ENCODE peak calls at places on chromosomes 2 and 18, in eight cellular contexts. One of them, this sample, is unnamed. For H3K4me1, the result is how much of the 10 kb centered on the place peaks cover.

GRCh38 chr2:27929916-27930486 is 39.5 kb downstream of the BABAM2 start:
- DNase-seq in ovary: no peak
- DNase-seq in neural progenitor cell: no peak
- DNase-seq in left ventricle myocardium inferior: no peak
- DNase-seq in tibial artery: no peak
- DNase-seq in upper lobe of right lung: no peak
- DNase-seq in psoas muscle: no peak
- DNase-seq in cardiac muscle cell: peak
- DNase-seq in this sample: no peak

GRCh38 chr2:137255990-137256389 is 490.6 kb downstream of the THSD7B start:
- DNase-seq in psoas muscle: no peak
- DNase-seq in cardiac muscle cell: no peak
- DNase-seq in ovary: no peak
- DNase-seq in left ventricle myocardium inferior: no peak
- DNase-seq in tibial artery: no peak
- DNase-seq in upper lobe of right lung: no peak
- DNase-seq in neural progenitor cell: no peak
- DNase-seq in this sample: no peak

GRCh38 chr18:76373297-76373696 is 121.7 kb downstream of the ZNF516 start:
- DNase-seq in neural progenitor cell: no peak
- DNase-seq in tibial artery: no peak
- DNase-seq in upper lobe of right lung: no peak
- DNase-seq in ovary: no peak
- DNase-seq in cardiac muscle cell: no peak
- DNase-seq in left ventricle myocardium inferior: no peak
- DNase-seq in psoas muscle: no peak
- DNase-seq in this sample: no peak

GRCh38 chr2:205034034-205034433 is 488.8 kb downstream of the PARD3B start:
- DNase-seq in cardiac muscle cell: no peak
- DNase-seq in tibial artery: no peak
- DNase-seq in left ventricle myocardium inferior: no peak
- DNase-seq in neural progenitor cell: no peak
- DNase-seq in ovary: no peak
- DNase-seq in upper lobe of right lung: no peak
- DNase-seq in psoas muscle: no peak
- DNase-seq in this sample: no peak

GRCh38 chr2:33015421-33016142 is 68.8 kb downstream of the LTBP1 start:
- DNase-seq in left ventricle myocardium inferior: no peak
- DNase-seq in tibial artery: no peak
- DNase-seq in psoas muscle: no peak
- DNase-seq in ovary: no peak
- DNase-seq in cardiac muscle cell: peak
- DNase-seq in neural progenitor cell: no peak
- DNase-seq in upper lobe of right lung: no peak
- DNase-seq in this sample: no peak

GRCh38 chr2:202178342-202178958 is 59.9 kb downstream of the SUMO1 start:
- DNase-seq in psoas muscle: no peak
- DNase-seq in left ventricle myocardium inferior: no peak
- DNase-seq in cardiac muscle cell: peak
- DNase-seq in ovary: no peak
- DNase-seq in neural progenitor cell: peak
- DNase-seq in upper lobe of right lung: no peak
- DNase-seq in tibial artery: no peak
- DNase-seq in this sample: no peak

GRCh38 chr2:131656816-131657633 is 129.3 kb downstream of the CCDC74A start:
- DNase-seq in ovary: no peak
- DNase-seq in neural progenitor cell: no peak
- DNase-seq in cardiac muscle cell: no peak
- DNase-seq in psoas muscle: no peak
- DNase-seq in tibial artery: no peak
- DNase-seq in upper lobe of right lung: no peak
- DNase-seq in left ventricle myocardium inferior: no peak
- DNase-seq in this sample: peak

GRCh38 chr2:240898108-240898730 is 2.3 kb upstream of the MAB21L4 start:
- DNase-seq in tibial artery: no peak
- DNase-seq in psoas muscle: no peak
- DNase-seq in left ventricle myocardium inferior: peak
- DNase-seq in neural progenitor cell: no peak
- DNase-seq in cardiac muscle cell: no peak
- DNase-seq in upper lobe of right lung: no peak
- DNase-seq in ovary: no peak
- DNase-seq in this sample: no peak

GRCh38 chr2:200353125-200353524 is 46.6 kb downstream of the SPATS2L start:
- DNase-seq in cardiac muscle cell: peak
- DNase-seq in neural progenitor cell: no peak
- DNase-seq in left ventricle myocardium inferior: no peak
- DNase-seq in psoas muscle: no peak
- DNase-seq in ovary: no peak
- DNase-seq in upper lobe of right lung: no peak
- DNase-seq in tibial artery: no peak
- DNase-seq in this sample: no peak

GRCh38 chr2:158460632-158461297 is 4.0 kb downstream of the PKP4 start:
- DNase-seq in cardiac muscle cell: peak
- DNase-seq in upper lobe of right lung: no peak
- DNase-seq in left ventricle myocardium inferior: no peak
- DNase-seq in tibial artery: no peak
- DNase-seq in psoas muscle: no peak
- DNase-seq in neural progenitor cell: no peak
- DNase-seq in ovary: no peak
- DNase-seq in this sample: no peak

GRCh38 chr2:129667586-129667985 is 311.9 kb upstream of the RAB6C start:
- DNase-seq in ovary: no peak
- DNase-seq in psoas muscle: no peak
- DNase-seq in left ventricle myocardium inferior: no peak
- DNase-seq in neural progenitor cell: no peak
- DNase-seq in upper lobe of right lung: no peak
- DNase-seq in cardiac muscle cell: no peak
- DNase-seq in tibial artery: no peak
- DNase-seq in this sample: no peak

GRCh38 chr2:27795093-27795834 is 23.7 kb downstream of the MRPL33 start:
- DNase-seq in ovary: no peak
- DNase-seq in psoas muscle: no peak
- DNase-seq in left ventricle myocardium inferior: no peak
- DNase-seq in neural progenitor cell: no peak
- DNase-seq in tibial artery: no peak
- DNase-seq in upper lobe of right lung: no peak
- DNase-seq in cardiac muscle cell: no peak
- DNase-seq in this sample: no peak

GRCh38 chr2:69469784-69470183 is 32.5 kb upstream of the NFU1 start:
- DNase-seq in cardiac muscle cell: no peak
- DNase-seq in left ventricle myocardium inferior: no peak
- DNase-seq in neural progenitor cell: no peak
- DNase-seq in psoas muscle: no peak
- DNase-seq in tibial artery: no peak
- DNase-seq in upper lobe of right lung: no peak
- DNase-seq in ovary: no peak
- DNase-seq in this sample: no peak

GRCh38 chr18:58076052-58076451 is 32.0 kb downstream of the NEDD4L start:
- DNase-seq in left ventricle myocardium inferior: no peak
- DNase-seq in cardiac muscle cell: peak
- DNase-seq in neural progenitor cell: no peak
- DNase-seq in psoas muscle: no peak
- DNase-seq in upper lobe of right lung: no peak
- DNase-seq in tibial artery: no peak
- DNase-seq in ovary: no peak
- DNase-seq in this sample: no peak

GRCh38 chr18:75244336-75244735 is 33.7 kb downstream of the TSHZ1 start:
- DNase-seq in upper lobe of right lung: no peak
- DNase-seq in ovary: no peak
- DNase-seq in neural progenitor cell: peak
- DNase-seq in tibial artery: no peak
- DNase-seq in psoas muscle: no peak
- DNase-seq in cardiac muscle cell: no peak
- DNase-seq in left ventricle myocardium inferior: no peak
- DNase-seq in this sample: no peak
- TF ChIP-seq CTCF in upper lobe of right lung: peak
- TF ChIP-seq CTCF in ovary: no peak
- TF ChIP-seq CTCF in neural progenitor cell: peak
- TF ChIP-seq CTCF in tibial artery: no peak
- TF ChIP-seq CTCF in psoas muscle: peak
- TF ChIP-seq CTCF in cardiac muscle cell: no peak
- TF ChIP-seq CTCF in left ventricle myocardium inferior: peak
- TF ChIP-seq CTCF in this sample: no peak

GRCh38 chr2:36380624-36381481 is 25.3 kb downstream of the CRIM1 start:
- DNase-seq in psoas muscle: no peak
- DNase-seq in upper lobe of right lung: peak
- DNase-seq in ovary: peak
- DNase-seq in tibial artery: peak
- DNase-seq in left ventricle myocardium inferior: peak
- DNase-seq in cardiac muscle cell: peak
- DNase-seq in neural progenitor cell: peak
- DNase-seq in this sample: peak

GRCh38 chr2:36382472-36382871 is 26.9 kb downstream of the CRIM1 start:
- DNase-seq in cardiac muscle cell: no peak
- DNase-seq in psoas muscle: no peak
- DNase-seq in ovary: no peak
- DNase-seq in tibial artery: no peak
- DNase-seq in left ventricle myocardium inferior: no peak
- DNase-seq in neural progenitor cell: no peak
- DNase-seq in upper lobe of right lung: no peak
- DNase-seq in this sample: no peak

GRCh38 chr2:36376992-36377738 is 21.6 kb downstream of the CRIM1 start:
- DNase-seq in upper lobe of right lung: peak
- DNase-seq in neural progenitor cell: no peak
- DNase-seq in cardiac muscle cell: no peak
- DNase-seq in left ventricle myocardium inferior: no peak
- DNase-seq in psoas muscle: peak
- DNase-seq in tibial artery: no peak
- DNase-seq in ovary: no peak
- DNase-seq in this sample: peak

GRCh38 chr2:36381965-36382364 is 26.4 kb downstream of the CRIM1 start:
- DNase-seq in cardiac muscle cell: no peak
- DNase-seq in tibial artery: no peak
- DNase-seq in upper lobe of right lung: no peak
- DNase-seq in psoas muscle: no peak
- DNase-seq in ovary: no peak
- DNase-seq in neural progenitor cell: no peak
- DNase-seq in left ventricle myocardium inferior: no peak
- DNase-seq in this sample: no peak

DNA sequence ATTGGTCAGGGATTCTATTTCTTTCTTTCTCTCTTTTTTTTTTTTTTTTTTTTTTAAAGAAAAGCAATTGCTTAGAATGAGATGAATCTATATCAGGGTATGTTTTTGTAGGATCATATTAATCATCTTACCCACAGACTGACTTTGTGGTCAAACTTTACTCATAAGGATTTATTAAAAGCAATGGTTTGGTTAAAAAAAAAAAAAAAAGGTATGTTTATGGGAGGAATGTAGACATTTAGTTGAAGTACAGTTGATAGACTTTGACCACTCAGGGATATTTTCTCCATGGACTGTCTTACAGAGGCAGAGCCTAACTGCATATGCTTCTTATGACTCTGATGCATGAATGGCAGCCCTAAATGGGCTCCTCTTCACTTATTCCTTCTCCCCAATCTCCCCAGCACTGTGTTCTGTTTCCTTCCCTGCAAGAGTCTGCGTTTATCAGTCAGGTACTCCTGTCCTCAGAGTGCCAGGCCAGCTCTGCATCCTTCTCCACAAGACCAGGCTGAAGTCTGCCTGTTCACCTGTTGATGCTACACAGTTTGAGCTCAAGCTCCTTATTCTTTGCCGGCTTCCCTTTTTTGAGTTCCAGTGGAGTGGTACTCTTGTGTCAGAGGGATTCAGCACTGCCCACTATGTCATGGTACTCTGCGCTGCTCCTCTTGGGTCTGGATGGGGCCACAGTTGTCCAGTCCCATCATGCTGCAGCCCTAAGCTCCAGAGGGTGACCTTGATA is 24.3 kb downstream of the CRIM1 start:
- DNase-seq in ovary: no peak
- DNase-seq in neural progenitor cell: no peak
- DNase-seq in tibial artery: no peak
- DNase-seq in psoas muscle: no peak
- DNase-seq in cardiac muscle cell: no peak
- DNase-seq in upper lobe of right lung: no peak
- DNase-seq in left ventricle myocardium inferior: no peak
- DNase-seq in this sample: no peak
- H3K4me1 ChIP-seq in ovary: under half
- H3K4me1 ChIP-seq in neural progenitor cell: under half
- H3K4me1 ChIP-seq in tibial artery: half or more
- H3K4me1 ChIP-seq in psoas muscle: half or more
- H3K4me1 ChIP-seq in cardiac muscle cell: under half
- H3K4me1 ChIP-seq in upper lobe of right lung: under half
- H3K4me1 ChIP-seq in left ventricle myocardium inferior: half or more
- H3K4me1 ChIP-seq in this sample: half or more

DNA sequence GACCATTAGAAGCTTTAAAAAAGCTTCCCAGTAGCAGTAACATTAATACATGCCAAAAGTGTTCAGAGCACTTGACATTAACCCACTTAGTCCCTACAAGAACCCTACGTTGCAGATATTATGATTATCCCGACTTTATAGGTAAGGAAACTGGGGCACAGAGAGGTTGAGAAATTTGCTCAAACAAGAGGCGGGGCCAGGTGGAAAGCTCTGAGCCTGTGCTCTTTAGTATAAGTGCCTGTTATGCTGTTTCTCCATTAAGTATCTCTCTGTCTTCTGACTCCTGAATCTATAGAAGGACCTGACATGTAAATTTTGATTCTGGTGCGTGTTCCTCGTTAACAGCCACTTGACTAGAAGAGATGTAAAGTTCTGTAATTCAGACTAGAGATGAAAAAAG is 139.8 kb downstream of the RBMS1 start:
- DNase-seq in cardiac muscle cell: no peak
- DNase-seq in ovary: no peak
- DNase-seq in neural progenitor cell: no peak
- DNase-seq in left ventricle myocardium inferior: no peak
- DNase-seq in upper lobe of right lung: no peak
- DNase-seq in tibial artery: no peak
- DNase-seq in psoas muscle: no peak
- DNase-seq in this sample: no peak
- H3K27ac ChIP-seq in cardiac muscle cell: no peak
- H3K27ac ChIP-seq in ovary: no peak
- H3K27ac ChIP-seq in neural progenitor cell: no peak
- H3K27ac ChIP-seq in left ventricle myocardium inferior: peak
- H3K27ac ChIP-seq in upper lobe of right lung: no peak
- H3K27ac ChIP-seq in tibial artery: no peak
- H3K27ac ChIP-seq in psoas muscle: no peak
- H3K27ac ChIP-seq in this sample: peak

DNA sequence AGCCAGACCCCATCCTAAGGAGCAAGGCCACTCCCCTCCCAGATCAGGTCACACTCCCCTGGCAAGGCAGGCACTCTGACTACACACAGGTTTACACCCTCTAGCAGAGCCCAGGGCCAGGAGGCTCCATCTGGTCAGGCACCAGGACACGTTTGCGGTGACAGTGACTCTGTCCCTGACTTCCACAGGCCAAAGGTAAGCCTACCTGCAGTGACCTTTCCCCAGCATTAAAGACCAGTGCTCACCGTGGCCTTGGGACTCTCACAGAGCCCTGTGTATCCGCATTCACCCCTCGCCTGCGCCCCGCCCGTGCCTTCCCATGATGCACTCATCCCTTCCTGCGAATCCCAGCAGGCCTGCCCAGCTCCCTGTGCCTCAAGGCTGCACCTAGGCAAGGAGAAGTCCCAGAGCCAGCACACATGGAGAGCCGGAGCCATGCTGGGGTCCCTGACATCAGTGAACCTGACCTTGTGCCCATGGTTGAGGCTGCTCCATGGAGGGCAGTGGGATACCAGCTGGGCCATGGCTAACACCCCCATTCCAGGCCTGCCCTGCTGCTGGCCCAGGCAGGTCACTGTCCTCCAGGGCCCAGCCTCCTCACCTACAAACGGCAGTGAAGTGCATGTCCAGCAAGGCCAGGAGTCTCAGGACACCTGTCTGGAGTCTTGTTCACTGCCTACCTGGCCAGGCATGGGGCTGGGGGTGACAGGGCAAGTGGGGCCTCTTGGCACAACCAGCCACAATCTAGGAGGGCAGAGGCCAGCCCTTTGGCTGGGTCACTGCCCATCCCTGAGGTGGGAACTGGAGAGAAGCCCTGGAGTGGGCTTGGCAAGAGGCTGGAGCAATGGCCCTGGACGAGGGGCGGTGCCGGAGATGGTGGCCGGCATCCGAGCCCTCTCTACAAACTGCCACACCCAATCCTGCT is 3.0 kb downstream of the NEURL3 start:
- DNase-seq in cardiac muscle cell: no peak
- DNase-seq in psoas muscle: no peak
- DNase-seq in tibial artery: peak
- DNase-seq in upper lobe of right lung: no peak
- DNase-seq in ovary: no peak
- DNase-seq in neural progenitor cell: no peak
- DNase-seq in left ventricle myocardium inferior: no peak
- DNase-seq in this sample: no peak
- TF ChIP-seq CTCF in cardiac muscle cell: no peak
- TF ChIP-seq CTCF in psoas muscle: no peak
- TF ChIP-seq CTCF in tibial artery: no peak
- TF ChIP-seq CTCF in upper lobe of right lung: no peak
- TF ChIP-seq CTCF in ovary: no peak
- TF ChIP-seq CTCF in neural progenitor cell: no peak
- TF ChIP-seq CTCF in left ventricle myocardium inferior: no peak
- TF ChIP-seq CTCF in this sample: no peak

This sample was measured in lower lobe of right lung.